ENCODE peak calls at places on chromosomes 7 and 10, in six cellular contexts. K is body of pancreas, N is MM.1S, Q is GM06990, C is cardiac fibroblast, E is transverse colon. T is an unnamed sample.

GRCh38 chr10:132873395-132873794 is 69.0 kb downstream of the CFAP46 start:
- DNase-seq in K (no peak), N (no peak), Q (no peak), C (no peak), E (no peak), T (no peak)

GRCh38 chr7:30301751-30302150 is 17.4 kb downstream of the ZNRF2 start:
- DNase-seq in K (no peak), N (no peak), Q (no peak), C (no peak), E (no peak), T (no peak)

GRCh38 chr7:107394301-107394700 is 75.6 kb upstream of the GPR22 start:
- DNase-seq in K (no peak), N (no peak), Q (no peak), C (peak), E (no peak), T (no peak)

GRCh38 chr10:72483452-72483851 is 128.7 kb upstream of the DNAJB12 start:
- DNase-seq in K (no peak), N (no peak), Q (no peak), C (no peak), E (no peak), T (no peak)

GRCh38 chr7:40009301-40009700 is 59.2 kb downstream of the CDK13 start:
- DNase-seq in K (no peak), N (no peak), Q (no peak), C (no peak), E (no peak), T (no peak)

GRCh38 chr7:94095359-94096009 is 91.3 kb upstream of the BET1 start:
- DNase-seq in K (no peak), N (no peak), Q (no peak), C (no peak), E (no peak), T (no peak)

GRCh38 chr7:84183741-84184140 is 10.8 kb downstream of the SEMA3A start:
- DNase-seq in K (no peak), N (no peak), Q (no peak), C (no peak), E (no peak), T (no peak)

GRCh38 chr7:48298779-48299178 is 127.5 kb downstream of the ABCA13 start:
- DNase-seq in K (no peak), N (peak), Q (peak), C (no peak), E (no peak), T (peak)

GRCh38 chr7:139543801-139544603 is 20.5 kb downstream of the CLEC2L start:
- DNase-seq in K (no peak), N (no peak), Q (no peak), C (no peak), E (no peak), T (no peak)

GRCh38 chr7:140390466-140391190 is 7.7 kb downstream of the SLC37A3 start:
- DNase-seq in K (peak), N (peak), Q (peak), C (peak), E (no peak), T (peak)

GRCh38 chr10:111360260-111360925 is 283.6 kb downstream of the ADRA2A start:
- DNase-seq in K (peak), N (peak), Q (no peak), C (peak), E (peak), T (peak)

GRCh38 chr10:95415631-95416031 is 124.8 kb upstream of the PDLIM1 start:
- DNase-seq in K (no peak), N (no peak), Q (no peak), C (no peak), E (no peak), T (no peak)

GRCh38 chr7:106893591-106893990 is 28.5 kb downstream of the PIK3CG start:
- DNase-seq in K (no peak), N (peak), Q (no peak), C (no peak), E (no peak), T (no peak)

GRCh38 chr7:107744345-107744750 is 406 bp downstream of the CBLL1 start:
- DNase-seq in K (no peak), N (no peak), Q (no peak), C (no peak), E (no peak), T (peak)

GRCh38 chr7:141202540-141202939 is 128.7 kb downstream of the TMEM178B start:
- DNase-seq in K (no peak), N (no peak), Q (no peak), C (no peak), E (no peak), T (no peak)

GRCh38 chr10:75607576-75607975 is 176.2 kb downstream of the LRMDA start:
- DNase-seq in K (no peak), N (no peak), Q (no peak), C (no peak), E (no peak), T (no peak)

GRCh38 chr7:134444198-134444960 is 14.5 kb downstream of the AKR1B1 start:
- DNase-seq in K (no peak), N (no peak), Q (no peak), C (no peak), E (no peak), T (no peak)

GRCh38 chr7:129465080-129465479 is 30.8 kb downstream of the STRIP2 start:
- DNase-seq in K (no peak), N (no peak), Q (no peak), C (no peak), E (no peak), T (no peak)

GRCh38 chr7:153514006-153514405 is 538.2 kb upstream of the DPP6 start:
- DNase-seq in K (no peak), N (no peak), Q (no peak), C (no peak), E (no peak), T (no peak)

DNA sequence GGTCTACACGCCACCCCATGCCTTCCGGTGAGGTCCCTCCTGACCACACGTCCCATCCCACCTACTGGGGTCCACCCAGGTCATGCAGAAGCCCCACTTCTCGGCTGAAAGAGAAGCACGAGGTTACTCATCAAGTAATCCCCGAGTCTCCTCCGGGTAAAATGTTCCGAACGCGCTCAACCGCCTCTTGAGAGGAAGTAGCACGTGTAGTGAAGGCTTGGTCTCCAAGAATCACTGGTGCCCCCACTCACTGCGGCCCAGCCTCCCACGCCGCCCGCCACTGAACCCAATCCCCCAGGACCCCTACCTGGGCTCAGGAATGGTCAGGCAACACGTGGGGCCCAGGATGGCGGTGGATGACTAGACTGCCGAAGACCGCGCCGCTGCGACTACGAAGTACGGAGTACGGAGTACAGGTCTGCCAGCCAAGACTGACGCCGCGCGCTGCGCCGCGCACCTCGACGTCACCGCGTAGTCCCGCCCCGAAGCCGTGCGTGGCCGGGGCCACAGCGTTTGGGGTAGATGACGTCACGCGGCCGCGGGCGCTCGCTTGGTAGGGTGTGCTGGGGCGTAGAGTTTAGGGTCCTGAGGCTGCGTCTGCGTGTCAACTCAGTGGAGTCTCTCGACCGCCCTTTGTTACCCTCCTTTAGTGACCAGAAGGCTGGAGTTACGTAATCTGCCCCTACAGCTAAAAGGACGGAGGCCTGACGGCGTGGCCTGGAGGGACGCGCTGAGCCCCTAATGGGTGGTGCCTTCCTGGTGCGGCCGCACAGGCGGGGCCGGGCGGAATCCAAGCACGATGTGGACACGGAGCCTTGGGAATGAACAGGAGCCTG is 7.6 kb upstream of the MYO1G start:
- DNase-seq in K (peak), N (peak), Q (peak), C (peak), E (peak), T (peak)
- TF ChIP-seq CTCF in K (no peak), N (no peak), Q (no peak), C (no peak), E (no peak), T (no peak)

GRCh38 chr10:100349672-100350071 is 2.6 kb downstream of the SCD start:
- DNase-seq in K (no peak), N (no peak), Q (no peak), C (no peak), E (no peak), T (no peak)

GRCh38 chr10:100348389-100348927 is 1.4 kb downstream of the SCD start:
- DNase-seq in K (no peak), N (no peak), Q (no peak), C (no peak), E (no peak), T (no peak)

GRCh38 chr10:100347568-100348195 is 649 bp downstream of the SCD start:
- DNase-seq in K (no peak), N (no peak), Q (no peak), C (no peak), E (no peak), T (no peak)

GRCh38 chr10:100350914-100351485 is 4.0 kb downstream of the SCD start:
- DNase-seq in K (no peak), N (no peak), Q (no peak), C (no peak), E (no peak), T (no peak)

GRCh38 chr10:100349087-100349486 is 2.1 kb downstream of the SCD start:
- DNase-seq in K (no peak), N (no peak), Q (no peak), C (no peak), E (no peak), T (no peak)
- H3K4me3 ChIP-seq in K (no peak), N (peak), Q (peak), C (peak), E (no peak), T (peak)

GRCh38 chr7:42227523-42227922 is 9.5 kb downstream of the GLI3 start:
- DNase-seq in K (no peak), N (peak), Q (no peak), C (no peak), E (no peak), T (peak)

GRCh38 chr7:42226354-42226941 is 10.6 kb downstream of the GLI3 start:
- DNase-seq in K (no peak), N (no peak), Q (no peak), C (peak), E (no peak), T (no peak)

GRCh38 chr7:42222891-42223290 is 14.1 kb downstream of the GLI3 start:
- DNase-seq in K (no peak), N (no peak), Q (no peak), C (peak), E (peak), T (no peak)

GRCh38 chr7:42222119-42222518 is 14.9 kb downstream of the GLI3 start:
- DNase-seq in K (no peak), N (no peak), Q (no peak), C (no peak), E (no peak), T (no peak)

DNA sequence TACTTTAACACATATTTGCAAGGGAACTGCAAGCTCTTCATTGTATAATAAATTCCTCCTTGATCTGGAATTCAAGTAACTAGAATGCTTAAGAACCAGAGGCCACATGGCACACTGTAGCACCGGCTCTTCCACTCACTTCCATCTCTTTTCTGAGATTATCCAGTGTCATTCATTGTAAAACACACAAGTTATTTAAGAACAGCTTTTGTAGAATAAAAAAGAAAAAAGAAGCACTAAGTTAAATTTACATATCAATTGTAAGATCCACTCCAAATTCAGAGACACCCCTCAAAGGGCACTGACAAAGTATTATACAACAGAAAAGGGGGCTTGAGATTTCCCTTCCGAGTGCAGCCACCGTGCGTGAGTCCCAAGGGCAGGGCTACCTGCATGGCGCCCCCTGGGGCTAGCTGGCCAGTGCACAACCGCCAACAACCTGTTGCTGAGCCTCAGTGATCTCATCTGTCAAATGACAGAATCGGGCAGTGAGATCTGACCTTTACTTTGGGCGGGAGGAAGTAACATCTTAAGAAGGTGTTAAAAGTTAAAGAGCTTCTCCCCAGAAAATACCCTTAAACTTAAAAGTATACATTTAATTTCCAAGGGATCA is 12.5 kb downstream of the GLI3 start:
- DNase-seq in K (no peak), N (no peak), Q (no peak), C (no peak), E (no peak), T (no peak)
- TF ChIP-seq CTCF in K (no peak), N (no peak), Q (peak), C (no peak), E (no peak), T (no peak)

DNA sequence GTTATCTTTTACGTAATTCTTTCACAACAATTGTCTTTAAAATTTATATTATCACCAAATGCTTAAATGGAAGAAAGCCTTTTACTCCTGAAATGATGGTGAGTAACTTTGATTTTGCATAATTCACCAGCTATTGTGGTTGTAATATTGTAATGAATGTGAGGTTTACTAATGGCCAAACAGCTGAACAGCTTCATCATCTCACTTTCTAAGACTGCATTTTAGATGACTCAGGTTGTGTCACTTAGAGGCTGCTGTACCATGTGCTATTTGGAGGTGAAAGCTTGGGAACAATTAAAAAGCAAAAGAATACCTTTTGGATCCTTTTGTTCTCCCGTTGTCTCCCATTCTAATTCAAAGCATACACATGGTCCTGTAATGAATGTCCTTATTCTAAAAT is 604.0 kb upstream of the PFKP start:
- DNase-seq in K (no peak), N (no peak), Q (no peak), C (no peak), E (no peak), T (no peak)
- H3K4me3 ChIP-seq in K (no peak), N (no peak), Q (no peak), C (no peak), E (no peak), T (no peak)

GRCh38 chr10:66215921-66216320 is 709.9 kb upstream of the LRRTM3 start:
- DNase-seq in K (no peak), N (no peak), Q (no peak), C (no peak), E (no peak), T (no peak)

GRCh38 chr10:66218981-66219587 is 706.8 kb upstream of the LRRTM3 start:
- DNase-seq in K (no peak), N (no peak), Q (no peak), C (no peak), E (no peak), T (no peak)

GRCh38 chr10:66209025-66209424 is 716.8 kb upstream of the LRRTM3 start:
- DNase-seq in K (no peak), N (no peak), Q (no peak), C (no peak), E (no peak), T (no peak)

GRCh38 chr10:66218258-66218657 is 707.6 kb upstream of the LRRTM3 start:
- DNase-seq in K (no peak), N (no peak), Q (no peak), C (no peak), E (no peak), T (no peak)

DNA sequence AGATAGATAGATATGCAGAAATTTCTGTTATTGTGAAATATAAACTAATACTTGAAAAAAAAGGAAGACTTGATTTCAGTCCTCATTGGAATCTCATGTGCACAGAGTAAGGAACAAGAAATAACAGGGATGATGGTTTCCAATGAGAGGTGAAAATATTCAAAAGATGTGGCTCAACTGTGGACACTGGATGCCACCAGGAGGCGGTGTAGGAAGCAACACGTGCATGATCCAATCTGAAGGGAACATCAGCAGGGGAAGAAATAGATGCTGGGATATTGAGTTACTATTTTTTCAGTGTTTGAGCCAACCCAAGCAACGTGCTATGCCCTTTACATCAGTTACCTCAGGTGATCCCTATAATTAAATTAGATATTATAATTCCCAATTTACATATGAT is 710.8 kb upstream of the LRRTM3 start:
- DNase-seq in K (no peak), N (no peak), Q (no peak), C (no peak), E (no peak), T (no peak)
- TF ChIP-seq CTCF in K (no peak), N (peak), Q (peak), C (peak), E (no peak), T (peak)

DNA sequence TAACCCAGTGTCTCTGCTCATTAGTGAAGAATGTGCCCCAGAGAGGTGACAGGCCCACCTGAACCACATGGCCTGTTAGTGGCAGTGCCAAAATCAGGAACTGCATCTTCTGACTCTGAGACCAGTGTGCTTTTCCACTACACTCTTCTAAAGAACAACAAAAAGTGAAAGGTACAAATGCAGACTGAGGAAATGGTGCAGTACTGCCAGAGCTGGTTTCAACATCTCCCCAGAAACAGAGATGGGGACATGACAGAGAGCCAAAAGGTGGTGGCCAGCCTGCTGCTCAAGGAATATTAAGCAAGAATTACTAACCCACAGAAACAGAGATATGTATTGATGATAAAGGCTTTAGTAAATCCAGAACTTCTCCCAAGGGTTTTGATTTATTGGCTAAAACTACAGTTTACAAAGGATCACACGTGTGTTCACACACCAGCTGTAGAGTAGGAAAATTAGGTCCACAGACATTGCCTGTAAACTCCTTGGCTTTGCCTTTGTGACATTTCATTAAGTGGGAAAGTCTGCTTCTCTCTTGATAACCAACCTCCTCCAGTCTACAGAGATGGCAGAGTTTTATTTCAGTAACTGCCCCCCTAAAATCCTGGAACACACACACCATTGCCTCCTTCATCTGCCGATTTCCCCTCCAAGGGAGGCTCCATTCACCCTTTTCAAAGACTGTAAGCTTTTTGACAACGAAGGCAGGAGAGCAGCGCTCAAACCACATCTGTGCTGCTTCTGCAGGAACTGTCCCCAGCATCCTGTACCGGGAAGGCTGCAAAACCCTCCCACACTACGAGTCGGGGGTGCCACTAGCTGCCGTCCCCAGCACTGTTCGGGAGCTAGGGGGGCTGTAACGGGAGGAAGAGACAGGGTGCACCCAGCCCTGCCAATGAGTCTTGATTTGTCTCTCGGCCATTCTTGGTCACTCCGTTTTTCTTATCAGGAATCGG is 29.8 kb downstream of the GSDME start:
- DNase-seq in K (no peak), N (peak), Q (no peak), C (peak), E (no peak), T (peak)
- H3K4me3 ChIP-seq in K (no peak), N (no peak), Q (no peak), C (no peak), E (no peak), T (no peak)

DNA sequence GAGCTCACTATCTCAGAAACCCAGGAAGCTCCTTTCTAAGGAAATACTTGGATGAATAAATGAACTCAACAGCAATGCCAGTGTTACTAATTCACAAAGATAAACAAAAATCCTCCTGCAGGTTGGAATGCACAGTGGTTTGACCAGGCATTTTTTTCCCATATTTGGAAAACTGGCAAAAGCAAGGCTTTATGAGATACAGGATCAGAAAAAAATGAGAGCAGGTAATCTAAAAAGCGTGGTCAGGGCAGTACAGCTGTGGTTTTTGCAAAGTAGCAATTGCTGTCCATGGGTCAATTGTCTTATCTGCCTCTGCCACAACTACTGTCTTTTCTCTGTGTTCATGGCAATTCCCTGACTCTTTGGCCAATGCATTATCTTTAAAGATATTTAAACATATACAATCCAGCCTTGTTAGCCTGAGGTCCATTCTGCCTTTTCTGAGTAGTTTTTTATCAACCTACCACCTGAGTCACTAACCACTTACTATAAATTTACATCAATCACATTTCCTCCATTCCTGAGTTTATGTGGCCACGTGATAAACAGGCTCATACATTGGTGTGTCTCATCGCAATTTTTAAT is 564.5 kb upstream of the IGFBP3 start:
- DNase-seq in K (no peak), N (no peak), Q (no peak), C (peak), E (no peak), T (no peak)
- TF ChIP-seq CTCF in K (no peak), N (no peak), Q (no peak), C (peak), E (no peak), T (no peak)

GRCh38 chr10:99659868-99660366 is 608 bp downstream of the ENTPD7 start:
- DNase-seq in K (no peak), N (no peak), Q (no peak), C (no peak), E (peak), T (no peak)
- H3K4me3 ChIP-seq in K (peak), N (peak), Q (peak), C (peak), E (peak), T (peak)

GRCh38 chr7:135704074-135704473 is 23.9 kb downstream of the SLC13A4 start:
- DNase-seq in K (no peak), N (no peak), Q (no peak), C (no peak), E (no peak), T (no peak)
- TF ChIP-seq CTCF in K (no peak), N (peak), Q (peak), C (peak), E (no peak), T (peak)

T was measured in GM12864.